ENCODE peak calls at places on chromosomes 2 and 18, in five cellular contexts. Q, V, E, B and R are unnamed samples.

GRCh38 chr2:1856922-1857321 is 112.6 kb upstream of the PXDN start:
- DNase-seq in Q (no peak), V (peak), E (no peak), B (no peak), R (peak)

GRCh38 chr18:70047931-70048603 is 100.4 kb upstream of the CD226 start:
- DNase-seq in Q (no peak), V (no peak), E (no peak), B (no peak), R (peak)

GRCh38 chr2:127810156-127810636 is 775 bp downstream of the WDR33 start:
- DNase-seq in Q (peak), V (no peak), E (no peak), B (no peak), R (peak)

GRCh38 chr2:54271843-54272600 is 16.0 kb upstream of the TSPYL6 start:
- DNase-seq in Q (no peak), V (no peak), E (no peak), B (no peak), R (no peak)

GRCh38 chr2:162153608-162154224 is 1.7 kb upstream of the GCG start:
- DNase-seq in Q (peak), V (no peak), E (no peak), B (peak), R (peak)

GRCh38 chr18:10979411-10979810 is 170.0 kb downstream of the PIEZO2 start:
- DNase-seq in Q (no peak), V (no peak), E (no peak), B (no peak), R (no peak)

GRCh38 chr2:28250006-28250405 is 142.7 kb upstream of the FOSL2 start:
- DNase-seq in Q (no peak), V (no peak), E (no peak), B (no peak), R (peak)

GRCh38 chr2:199366406-199366805 is 91.3 kb downstream of the SATB2 start:
- DNase-seq in Q (no peak), V (no peak), E (no peak), B (no peak), R (no peak)

GRCh38 chr2:235458839-235459273 is 35.0 kb upstream of the AGAP1 start:
- DNase-seq in Q (peak), V (no peak), E (no peak), B (peak), R (peak)

GRCh38 chr2:217538719-217539118 is 464.1 kb downstream of the TNS1 start:
- DNase-seq in Q (no peak), V (no peak), E (no peak), B (peak), R (no peak)

GRCh38 chr18:55732227-55733106 is 144.5 kb upstream of the TCF4 start:
- DNase-seq in Q (no peak), V (peak), E (no peak), B (no peak), R (peak)

GRCh38 chr2:225660262-225661091 is 261.0 kb downstream of the NYAP2 start:
- DNase-seq in Q (peak), V (peak), E (peak), B (peak), R (peak)

GRCh38 chr18:58699551-58699950 is 28.3 kb downstream of the MALT1 start:
- DNase-seq in Q (no peak), V (peak), E (no peak), B (no peak), R (peak)

GRCh38 chr2:46334389-46335345 is 37.5 kb downstream of the EPAS1 start:
- DNase-seq in Q (no peak), V (no peak), E (no peak), B (no peak), R (peak)

GRCh38 chr18:46301081-46301480 is 196.9 kb downstream of the HAUS1 start:
- DNase-seq in Q (no peak), V (no peak), E (peak), B (no peak), R (no peak)

GRCh38 chr18:25669741-25670140 is 317.8 kb upstream of the ZNF521 start:
- DNase-seq in Q (no peak), V (no peak), E (no peak), B (no peak), R (peak)

GRCh38 chr2:31397099-31397498 is 17.4 kb downstream of the XDH start:
- DNase-seq in Q (no peak), V (no peak), E (no peak), B (peak), R (no peak)

GRCh38 chr18:13585379-13586153 is 140.8 kb downstream of the FAM210A start:
- DNase-seq in Q (no peak), V (no peak), E (no peak), B (no peak), R (no peak)

GRCh38 chr2:113720167-113720566 is 36.3 kb downstream of the SLC35F5 start:
- DNase-seq in Q (no peak), V (no peak), E (no peak), B (no peak), R (peak)

GRCh38 chr2:39385172-39385571 is 51.9 kb downstream of the MAP4K3 start:
- DNase-seq in Q (no peak), V (no peak), E (no peak), B (no peak), R (no peak)

GRCh38 chr2:45388541-45389100 is 222.4 kb downstream of the SRBD1 start:
- DNase-seq in Q (no peak), V (no peak), E (no peak), B (no peak), R (no peak)

GRCh38 chr2:8653485-8653884 is 28.4 kb upstream of the ID2 start:
- DNase-seq in Q (no peak), V (no peak), E (no peak), B (no peak), R (no peak)

GRCh38 chr18:49285627-49286026 is 174.8 kb downstream of the DYM start:
- DNase-seq in Q (no peak), V (no peak), E (no peak), B (no peak), R (no peak)

DNA sequence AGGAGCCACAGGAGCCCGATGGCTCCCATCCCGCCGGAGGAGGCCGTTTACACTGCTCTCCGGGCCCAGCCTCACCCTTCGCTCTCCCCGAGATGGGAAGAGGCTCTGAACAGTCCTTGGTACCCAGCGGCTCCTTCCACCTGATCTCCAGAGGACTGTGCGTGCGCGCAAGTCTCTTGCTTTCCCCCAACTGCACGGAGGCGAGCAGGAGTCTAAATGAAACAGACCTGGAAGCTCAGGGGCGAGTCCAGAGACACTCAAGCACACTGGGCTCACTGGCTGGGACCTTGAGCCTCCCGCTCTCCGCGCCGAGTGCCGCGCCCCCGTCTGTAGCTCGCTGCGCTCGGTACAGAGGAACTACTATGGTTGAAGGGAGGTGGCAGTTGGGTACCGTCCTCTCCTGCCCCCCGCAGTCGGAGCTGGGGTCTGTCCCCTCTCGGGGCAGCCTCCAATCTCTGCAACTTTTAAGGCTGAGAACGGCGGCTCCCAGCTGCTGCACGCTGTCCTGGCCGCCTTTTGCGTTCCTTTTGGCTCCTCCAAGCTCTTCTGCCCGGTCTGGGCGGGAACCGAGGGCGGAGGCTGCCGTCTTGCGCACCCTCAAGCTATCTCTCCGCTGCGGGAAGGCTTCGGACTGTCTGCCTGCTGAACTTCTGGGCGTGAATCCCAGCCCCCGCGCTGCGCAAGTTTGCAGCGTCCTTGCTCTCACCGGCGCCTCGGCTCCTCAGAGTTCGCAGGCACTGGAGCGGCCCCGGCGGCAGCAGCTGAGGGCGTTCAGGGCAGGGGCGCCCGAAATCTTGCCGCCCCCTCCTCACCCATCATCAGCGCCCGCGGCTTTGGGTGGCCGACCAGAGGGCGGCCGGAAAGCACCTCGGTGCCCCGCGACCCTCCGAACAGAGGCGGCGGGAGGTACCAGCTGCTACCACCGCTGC is 491 bp downstream of the ALK start:
- DNase-seq in Q (no peak), V (no peak), E (no peak), B (no peak), R (no peak)
- H3K4me3 ChIP-seq in Q (peak), V (no peak), E (peak), B (no peak), R (no peak)

GRCh38 chr18:79396431-79397287 is 929 bp downstream of the NFATC1 start:
- DNase-seq in Q (peak), V (no peak), E (peak), B (peak), R (peak)
- TF ChIP-seq CTCF in Q (no peak), V (no peak), E (no peak), B (peak), R (no peak)

GRCh38 chr2:200796561-200796960 is 15.1 kb upstream of the BZW1 start:
- DNase-seq in Q (no peak), V (no peak), E (no peak), B (no peak), R (no peak)
- H3K4me3 ChIP-seq in Q (no peak), V (no peak), E (no peak), B (no peak), R (no peak)

GRCh38 chr2:99442837-99443236 is 47.0 kb downstream of the REV1 start:
- DNase-seq in Q (no peak), V (no peak), E (no peak), B (no peak), R (peak)
- TF ChIP-seq CTCF in Q (no peak), V (no peak), E (peak), B (no peak), R (peak)

GRCh38 chr2:231923951-231924888 is 2.0 kb downstream of the NPPC start:
- DNase-seq in Q (no peak), V (no peak), E (no peak), B (no peak), R (no peak)
- H3K4me3 ChIP-seq in Q (no peak), V (no peak), E (no peak), B (no peak), R (no peak)

GRCh38 chr2:68747918-68748317 is 13.3 kb downstream of the ARHGAP25 start:
- DNase-seq in Q (no peak), V (no peak), E (no peak), B (no peak), R (no peak)
- TF ChIP-seq CTCF in Q (no peak), V (no peak), E (no peak), B (no peak), R (no peak)

DNA sequence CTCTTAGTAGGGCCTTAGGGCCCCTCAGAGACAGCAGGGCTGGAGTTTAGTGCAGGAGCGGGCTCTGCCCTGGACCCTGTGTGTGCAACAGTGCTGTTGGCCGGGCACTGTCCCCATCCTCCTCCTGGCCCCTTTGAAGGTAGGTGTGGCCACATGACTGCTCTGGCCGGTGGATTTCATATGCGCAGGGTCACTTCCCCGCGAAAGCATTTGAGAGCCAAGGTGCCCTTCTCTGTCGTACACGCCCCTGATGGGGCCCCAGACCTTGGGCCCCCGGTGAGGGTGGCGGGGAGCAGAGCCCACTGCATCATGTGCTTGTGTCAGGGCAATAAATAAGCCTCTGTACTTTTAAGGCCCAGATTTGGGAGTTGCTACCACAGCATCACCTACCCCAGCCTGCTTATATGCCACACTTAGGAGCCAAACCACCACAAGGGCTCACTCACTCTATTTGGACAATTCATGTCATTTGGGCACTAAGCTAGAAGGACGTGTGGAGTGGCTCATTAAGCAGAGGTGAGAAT is 15.5 kb downstream of the TMEM177 start:
- DNase-seq in Q (no peak), V (no peak), E (no peak), B (no peak), R (no peak)
- H3K4me3 ChIP-seq in Q (no peak), V (no peak), E (no peak), B (no peak), R (no peak)

GRCh38 chr18:3665187-3665586 is 215.2 kb downstream of the TGIF1 start:
- DNase-seq in Q (no peak), V (no peak), E (no peak), B (no peak), R (no peak)
- TF ChIP-seq CTCF in Q (no peak), V (no peak), E (no peak), B (no peak), R (no peak)

GRCh38 chr2:74391209-74391579 is 11.1 kb upstream of the DCTN1 start:
- DNase-seq in Q (no peak), V (peak), E (no peak), B (no peak), R (no peak)

GRCh38 chr2:74390601-74391000 is 10.5 kb upstream of the DCTN1 start:
- DNase-seq in Q (no peak), V (no peak), E (no peak), B (no peak), R (no peak)

GRCh38 chr2:74393525-74393924 is 13.4 kb upstream of the DCTN1 start:
- DNase-seq in Q (no peak), V (no peak), E (no peak), B (no peak), R (no peak)

GRCh38 chr2:74391580-74392448 is 11.7 kb upstream of the DCTN1 start:
- DNase-seq in Q (peak), V (peak), E (peak), B (peak), R (peak)

GRCh38 chr2:74392449-74392743 is 12.3 kb upstream of the DCTN1 start:
- DNase-seq in Q (no peak), V (no peak), E (no peak), B (no peak), R (no peak)
- H3K4me3 ChIP-seq in Q (peak), V (peak), E (peak), B (no peak), R (peak)

DNA sequence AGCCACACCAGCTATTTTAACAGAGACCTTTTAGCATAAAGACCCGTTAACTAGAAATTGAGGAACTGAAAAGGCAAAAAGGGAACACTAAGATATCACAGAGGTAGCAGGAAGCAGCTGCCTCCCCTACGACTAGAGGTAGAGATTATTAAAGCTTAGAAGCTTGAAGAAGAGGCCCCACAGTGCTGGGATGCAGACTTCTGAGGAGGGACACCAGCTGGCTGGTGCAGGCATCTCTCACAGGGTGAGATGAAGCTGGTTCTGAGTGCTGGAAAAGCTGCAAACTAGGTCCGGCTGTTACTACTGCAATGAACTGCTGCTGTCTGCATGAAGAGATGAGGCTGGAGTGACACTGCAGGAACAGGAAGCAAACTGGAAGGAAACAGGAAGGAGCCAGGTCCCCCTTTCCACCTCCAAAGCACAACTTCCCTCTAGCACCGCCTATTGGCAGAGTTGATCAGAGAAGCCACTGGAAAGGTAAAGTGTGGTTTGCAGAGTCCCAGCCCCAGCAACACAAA is 61.2 kb upstream of the MRPS9 start:
- DNase-seq in Q (peak), V (peak), E (no peak), B (no peak), R (no peak)
- TF ChIP-seq CTCF in Q (no peak), V (peak), E (no peak), B (no peak), R (no peak)